ENCODE peak calls at places on chromosomes 7 and 10, in eight cellular contexts. S is upper lobe of right lung; A is lower lobe of right lung; B is PC-9; P is iPS DF 6.9; Z is spleen; H is mesenchymal stem cell; M is CD4-positive, alpha-beta memory T cell. W is an unnamed sample. For H3K4me1 and H3K27me3, the result is how much of the 10 kb centered on the place peaks cover.

GRCh38 chr10:1063232-1063862 is 7.2 kb downstream of the WDR37 start:
- DNase-seq in Z (no peak), A (no peak), S (no peak), P (no peak), M (peak), B (no peak), H (no peak), W (no peak)

GRCh38 chr10:86258940-86259339 is 107.7 kb downstream of the GRID1 start:
- DNase-seq in H (no peak), M (no peak), P (no peak), S (no peak), B (no peak), A (no peak), Z (peak), W (peak)

GRCh38 chr7:26500749-26501352 is 209.2 kb downstream of the SNX10 start:
- DNase-seq in M (peak), A (no peak), Z (no peak), S (no peak), H (peak), P (no peak), B (peak), W (no peak)

GRCh38 chr7:2821161-2821841 is 22.8 kb downstream of the GNA12 start:
- DNase-seq in B (peak), H (peak), Z (no peak), M (no peak), P (peak), A (no peak), S (no peak), W (peak)

GRCh38 chr10:127426746-127427145 is 122.4 kb upstream of the NPS start:
- DNase-seq in S (no peak), Z (no peak), A (no peak), P (no peak), H (no peak), M (no peak), B (no peak), W (no peak)

GRCh38 chr10:5094265-5095205 is at the start of gene AKR1C3:
- DNase-seq in S (no peak), B (peak), P (no peak), Z (no peak), A (no peak), H (peak), M (peak), W (no peak)

GRCh38 chr10:29960261-29960660 is 99.1 kb downstream of the JCAD start:
- DNase-seq in Z (no peak), A (no peak), S (no peak), P (no peak), B (no peak), M (no peak), H (no peak), W (no peak)

GRCh38 chr7:27697861-27698430 is 35.3 kb upstream of the HIBADH start:
- DNase-seq in A (peak), S (peak), Z (peak), P (no peak), H (peak), B (peak), M (no peak), W (peak)

GRCh38 chr7:144821069-144821468 is 14.8 kb downstream of the TPK1 start:
- DNase-seq in M (no peak), Z (no peak), H (no peak), A (no peak), B (no peak), S (no peak), P (no peak), W (no peak)

GRCh38 chr7:69115788-69116187 is 482.5 kb upstream of the AUTS2 start:
- DNase-seq in P (no peak), S (no peak), H (no peak), B (peak), Z (no peak), A (no peak), M (no peak), W (no peak)

GRCh38 chr10:66795871-66796270 is 130.0 kb upstream of the LRRTM3 start:
- DNase-seq in A (no peak), S (no peak), B (no peak), Z (no peak), M (no peak), H (no peak), P (no peak), W (no peak)

GRCh38 chr10:117461766-117462423 is 80.7 kb upstream of the EMX2 start:
- DNase-seq in M (no peak), S (no peak), P (no peak), H (peak), Z (peak), A (no peak), B (peak), W (peak)

GRCh38 chr7:141073641-141074161 is at the start of gene TMEM178B:
- DNase-seq in P (no peak), S (no peak), Z (no peak), A (no peak), M (no peak), B (no peak), H (no peak), W (no peak)

GRCh38 chr7:11587048-11587447 is 244.9 kb downstream of the THSD7A start:
- DNase-seq in H (no peak), M (no peak), A (no peak), S (no peak), Z (no peak), P (no peak), B (no peak), W (no peak)

GRCh38 chr10:112763916-112764520 is 186.0 kb upstream of the TCF7L2 start:
- DNase-seq in P (no peak), B (no peak), H (peak), Z (no peak), M (no peak), S (no peak), A (no peak), W (peak)

GRCh38 chr10:24957624-24958435 is 5.4 kb upstream of the PRTFDC1 start:
- DNase-seq in M (no peak), A (no peak), H (peak), Z (no peak), B (peak), P (no peak), S (no peak), W (peak)

GRCh38 chr7:120993011-120993574 is 4.6 kb downstream of the CPED1 start:
- DNase-seq in M (no peak), A (no peak), B (no peak), P (no peak), Z (no peak), H (no peak), S (no peak), W (no peak)

GRCh38 chr7:122137291-122138077 is 6.6 kb downstream of the AASS start:
- DNase-seq in Z (no peak), P (no peak), H (peak), S (no peak), M (no peak), B (no peak), A (no peak), W (no peak)

GRCh38 chr7:122133477-122133876 is 10.6 kb downstream of the AASS start:
- DNase-seq in S (no peak), A (no peak), B (no peak), Z (no peak), H (no peak), P (no peak), M (no peak), W (no peak)

GRCh38 chr7:122136033-122136432 is 8.0 kb downstream of the AASS start:
- DNase-seq in H (peak), S (no peak), Z (no peak), P (no peak), M (no peak), B (no peak), A (no peak), W (no peak)

GRCh38 chr7:122136639-122137253 is 7.3 kb downstream of the AASS start:
- DNase-seq in S (no peak), H (peak), A (no peak), M (no peak), Z (no peak), B (no peak), P (no peak), W (peak)

DNA sequence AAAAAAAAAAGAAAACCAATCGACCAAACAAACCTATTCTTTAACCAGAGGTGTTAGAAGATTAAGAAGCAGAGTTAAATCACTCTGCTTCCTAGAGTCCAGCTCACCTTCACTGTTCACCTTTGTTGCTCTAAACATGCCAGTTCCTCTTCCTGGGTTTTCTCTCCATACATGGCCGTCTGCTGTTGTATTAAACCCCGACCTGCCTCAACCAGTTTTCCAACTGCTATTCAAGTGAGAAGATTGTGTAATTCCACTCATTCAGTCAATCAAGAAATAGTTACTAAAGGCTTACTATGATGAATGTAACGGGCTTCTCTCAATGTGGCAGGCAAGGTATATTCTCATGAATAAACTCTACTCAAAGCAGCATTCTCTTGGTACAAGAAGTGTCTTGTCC is 8.8 kb downstream of the AASS start:
- DNase-seq in Z (no peak), H (no peak), P (no peak), A (no peak), S (no peak), M (no peak), B (no peak), W (no peak)
- H3K4me1 ChIP-seq in Z (under half), H (under half), P (under half), A (under half), S (under half), M (under half), B (under half), W (under half)

DNA sequence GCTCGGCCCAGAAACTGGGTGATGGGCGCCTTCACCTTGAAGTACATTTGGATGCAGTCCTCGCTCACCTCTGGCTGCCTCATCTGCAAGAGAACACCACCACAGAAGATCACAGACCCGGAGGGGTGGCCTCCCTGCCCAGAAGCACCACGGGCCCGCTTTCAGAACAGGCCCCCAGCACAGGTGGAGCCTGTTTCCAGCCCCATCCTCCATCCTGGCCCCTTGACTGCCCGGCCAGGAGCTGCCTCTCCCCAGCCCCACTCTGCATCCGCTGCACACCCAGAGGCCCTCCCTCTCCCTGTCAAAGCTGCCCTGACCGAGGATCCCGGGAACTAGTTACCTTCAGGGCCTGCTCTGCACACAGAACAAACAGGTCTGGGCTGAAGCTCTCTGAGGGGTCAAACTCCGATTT is 724 bp downstream of the CFAP46 start:
- DNase-seq in A (no peak), S (peak), M (no peak), P (no peak), B (no peak), Z (peak), H (no peak), W (no peak)
- H3K27me3 ChIP-seq in A (half or more), S (half or more), M (under half), P (under half), B (under half), Z (under half), H (half or more), W (under half)

DNA sequence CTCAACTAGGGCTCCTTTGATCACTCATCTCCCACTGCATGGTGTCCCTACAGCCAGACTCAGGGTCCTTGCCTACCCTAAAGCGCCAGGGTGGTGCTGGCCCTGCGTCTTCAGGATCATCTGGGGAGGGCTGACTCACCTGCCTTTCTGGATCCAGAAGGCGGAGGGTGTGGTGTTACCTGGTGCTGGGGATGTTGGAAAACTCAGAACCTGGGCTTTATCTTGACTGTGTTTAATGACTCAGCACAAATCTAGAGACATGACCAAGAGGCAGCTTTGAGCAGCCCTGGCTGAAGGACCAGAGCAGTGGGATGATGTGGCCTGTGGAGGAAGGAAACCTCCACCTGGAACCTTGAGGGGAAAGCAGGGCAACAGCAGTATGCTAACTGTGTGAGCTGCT is 96.5 kb downstream of the GRK5 start:
- DNase-seq in B (peak), M (no peak), H (no peak), P (no peak), A (no peak), Z (no peak), S (no peak), W (no peak)
- H3K4me1 ChIP-seq in B (half or more), M (half or more), H (under half), P (under half), A (half or more), Z (half or more), S (under half), W (under half)

GRCh38 chr10:101778781-101779543 is 3.0 kb upstream of the FGF8 start:
- DNase-seq in B (no peak), Z (peak), M (no peak), S (peak), H (peak), P (no peak), A (peak), W (no peak)

GRCh38 chr10:101780187-101780817 is 2.9 kb downstream of the NPM3 start:
- DNase-seq in P (no peak), S (no peak), M (no peak), H (no peak), Z (no peak), A (no peak), B (no peak), W (peak)

GRCh38 chr10:101780818-101781654 is 2.2 kb downstream of the NPM3 start:
- DNase-seq in M (peak), A (peak), H (peak), S (peak), Z (peak), P (no peak), B (no peak), W (peak)

GRCh38 chr10:101778151-101778780 is 2.4 kb upstream of the FGF8 start:
- DNase-seq in B (no peak), H (no peak), P (no peak), M (no peak), S (peak), A (no peak), Z (no peak), W (no peak)

DNA sequence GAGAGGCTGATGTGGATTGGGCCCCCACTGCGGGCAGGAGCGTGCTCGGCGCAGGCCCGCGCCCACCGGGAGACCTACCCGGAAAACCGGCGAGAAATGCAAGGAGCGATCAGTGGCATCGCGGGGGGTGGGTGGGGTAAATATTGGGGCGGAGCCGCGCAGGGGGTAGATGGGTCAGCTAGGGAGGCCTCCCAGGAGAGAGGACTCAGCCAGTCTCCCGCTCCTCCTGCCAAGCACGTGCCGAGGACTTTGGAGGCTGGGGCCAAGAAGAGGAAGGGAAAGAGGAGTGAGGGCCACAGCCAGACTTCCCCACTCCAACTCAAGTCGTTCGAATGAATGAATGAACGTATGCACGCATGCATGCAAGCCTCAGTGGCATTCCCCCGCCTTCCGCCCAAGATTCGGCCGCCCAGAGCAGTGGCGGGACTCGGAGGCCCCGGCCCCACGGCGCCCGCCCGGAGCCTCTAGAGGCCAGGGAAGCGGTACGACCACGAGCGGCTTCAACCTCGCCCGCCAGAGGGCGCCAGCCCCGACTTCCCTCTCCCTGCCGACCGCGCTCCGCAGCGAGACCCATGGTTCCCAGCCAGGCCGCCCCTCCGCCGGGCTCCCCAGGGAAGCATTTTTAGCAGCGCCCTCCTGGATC is 3.6 kb downstream of the NPM3 start:
- DNase-seq in P (no peak), B (no peak), A (peak), M (peak), H (peak), Z (peak), S (peak), W (peak)
- H3K27me3 ChIP-seq in P (under half), B (under half), A (under half), M (under half), H (under half), Z (under half), S (under half), W (under half)

GRCh38 chr7:36153571-36154097 is 580 bp downstream of the EEPD1 start:
- DNase-seq in M (no peak), S (peak), B (no peak), P (no peak), H (no peak), A (peak), Z (peak), W (no peak)
- H3K4me1 ChIP-seq in M (under half), S (under half), B (half or more), P (under half), H (under half), A (under half), Z (half or more), W (under half)

GRCh38 chr10:72379776-72380175 is 25.1 kb upstream of the DNAJB12 start:
- DNase-seq in B (no peak), M (no peak), H (no peak), Z (no peak), P (no peak), S (no peak), A (no peak), W (no peak)

GRCh38 chr10:72370201-72370722 is 15.5 kb upstream of the DNAJB12 start:
- DNase-seq in Z (no peak), H (no peak), M (peak), S (no peak), B (no peak), A (no peak), P (no peak), W (no peak)

GRCh38 chr10:72375585-72375984 is 20.9 kb upstream of the DNAJB12 start:
- DNase-seq in P (no peak), M (no peak), S (no peak), A (no peak), Z (no peak), B (no peak), H (no peak), W (no peak)

GRCh38 chr10:72379062-72379461 is 24.3 kb upstream of the DNAJB12 start:
- DNase-seq in A (no peak), M (no peak), S (no peak), Z (no peak), B (no peak), H (no peak), P (no peak), W (no peak)

GRCh38 chr10:72375173-72375572 is 20.5 kb upstream of the DNAJB12 start:
- DNase-seq in H (no peak), M (no peak), S (no peak), A (no peak), P (no peak), Z (no peak), B (no peak), W (no peak)
- H3K27me3 ChIP-seq in H (under half), M (under half), S (under half), A (under half), P (under half), Z (under half), B (under half), W (under half)